ENCODE peak calls at places on chromosome X, in eight cellular contexts. D is GM23248; N is omental fat pad; X is brain microvascular endothelial cell; Q is NCI-H1436 treated with DMSO at 0.1 percent for 48 hours; C is Jurkat, Clone E6-1; P is choroid plexus epithelial cell; F is activated naive CD8-positive, alpha-beta T cell treated with anti-CD3 and anti-CD28 coated beads, Interleukin-2, amount 50 U/mL, for 24 hours. Z is an unnamed sample.

GRCh38 chrX:47283015-47283771 is 50.4 kb downstream of the USP11 start:
- DNase-seq in D (peak; percentile 81), N (no peak), X (peak; percentile 65), Q (no peak), C (peak; percentile 18), P (peak; percentile 56), F (no peak), Z (no peak)

GRCh38 chrX:118780915-118781314 is 42.7 kb upstream of the ZCCHC12 start:
- DNase-seq in D (peak; percentile 48), N (no peak), X (no peak), Q (no peak), C (no peak), P (peak; percentile 29), F (no peak), Z (no peak)

GRCh38 chrX:19121898-19122640 is at the start of gene ADGRG2:
- DNase-seq in D (peak; percentile 42), N (no peak), X (no peak), Q (no peak), C (no peak), P (peak; percentile 16), F (no peak), Z (peak; percentile 6)

GRCh38 chrX:39528161-39528560 is 569.6 kb downstream of the BCOR start:
- DNase-seq in D (no peak), N (no peak), X (no peak), Q (no peak), C (no peak), P (no peak), F (no peak), Z (no peak)

GRCh38 chrX:45889471-45889870 is 655.8 kb downstream of the ZNF674 start:
- DNase-seq in D (peak; percentile 53), N (no peak), X (peak; percentile 16), Q (no peak), C (no peak), P (no peak), F (no peak), Z (no peak)

GRCh38 chrX:49184294-49185061 is 1.7 kb downstream of the PRICKLE3 start:
- DNase-seq in D (peak; percentile 92), N (peak; percentile 69), X (peak; percentile 83), Q (peak; percentile 58), C (no peak), P (peak; percentile 90), F (peak; percentile 48), Z (peak; percentile 54)

GRCh38 chrX:9604111-9604907 is 139.5 kb downstream of the TBL1X start:
- DNase-seq in D (peak; percentile 3), N (no peak), X (no peak), Q (no peak), C (no peak), P (no peak), F (no peak), Z (no peak)

GRCh38 chrX:133415276-133416105 is at the start of gene GPC4:
- DNase-seq in D (peak; percentile 57), N (no peak), X (peak; percentile 6), Q (no peak), C (no peak), P (peak; percentile 41), F (peak; percentile 2), Z (peak; percentile 3)

GRCh38 chrX:74420194-74421035 is 878 bp upstream of the SLC16A2 start:
- DNase-seq in D (peak; percentile 78), N (no peak), X (peak; percentile 11), Q (no peak), C (no peak), P (peak; percentile 38), F (peak; percentile 22), Z (peak; percentile 27)

GRCh38 chrX:119655125-119655524 is 37.8 kb downstream of the SEPTIN6 start:
- DNase-seq in D (peak; percentile 87), N (peak; percentile 25), X (peak; percentile 96), Q (no peak), C (no peak), P (peak; percentile 94), F (peak; percentile 71), Z (peak; percentile 73)

GRCh38 chrX:39772057-39772832 is 325.5 kb downstream of the BCOR start:
- DNase-seq in D (no peak), N (no peak), X (peak; percentile 64), Q (no peak), C (peak; percentile 68), P (peak; percentile 62), F (peak; percentile 61), Z (peak; percentile 67)

GRCh38 chrX:10665681-10666080 is 45.3 kb upstream of the MID1 start:
- DNase-seq in D (no peak), N (no peak), X (no peak), Q (no peak), C (no peak), P (no peak), F (no peak), Z (no peak)

GRCh38 chrX:42615161-42615563 is 162.8 kb downstream of the PPP1R2C start:
- DNase-seq in D (no peak), N (no peak), X (no peak), Q (no peak), C (peak; percentile 32), P (no peak), F (peak; percentile 8), Z (peak; percentile 9)

GRCh38 chrX:47570794-47571193 is 9.8 kb downstream of the ARAF start:
- DNase-seq in D (no peak), N (no peak), X (no peak), Q (no peak), C (no peak), P (no peak), F (no peak), Z (no peak)

GRCh38 chrX:115030635-115031034 is 13.2 kb upstream of the IL13RA2 start:
- DNase-seq in D (no peak), N (no peak), X (no peak), Q (no peak), C (no peak), P (no peak), F (no peak), Z (no peak)